ENCODE peak calls at places on chromosome 9, in six cellular contexts. E is adrenal gland, S is heart left ventricle, F is DND-41, Q is psoas muscle, V is astrocyte. A is an unnamed sample.

GRCh38 chr9:14993061-14993800 is 83.0 kb upstream of the FREM1 start:
- DNase-seq in Q (peak), E (peak), S (peak), F (peak), V (peak), A (peak)

GRCh38 chr9:4375424-4376195 is 75.7 kb upstream of the GLIS3 start:
- DNase-seq in E (no peak), V (peak), S (no peak), F (no peak), Q (no peak), A (no peak)

GRCh38 chr9:37974506-37975173 is 70.7 kb upstream of the SLC25A51 start:
- DNase-seq in Q (no peak), V (peak), E (no peak), F (no peak), S (no peak), A (no peak)

GRCh38 chr9:12882430-12882829 is 107.6 kb downstream of the LURAP1L start:
- DNase-seq in E (no peak), F (no peak), S (no peak), Q (no peak), V (peak), A (no peak)

GRCh38 chr9:112338561-112338960 is 5.1 kb upstream of the PTBP3 start:
- DNase-seq in Q (no peak), E (peak), S (no peak), F (no peak), V (peak), A (no peak)

GRCh38 chr9:128470560-128470959 is 14.8 kb downstream of the ODF2 start:
- DNase-seq in E (peak), F (peak), Q (no peak), V (peak), S (no peak), A (no peak)

GRCh38 chr9:114759512-114759911 is 46.3 kb downstream of the TNFSF15 start:
- DNase-seq in V (no peak), S (no peak), F (no peak), Q (no peak), E (no peak), A (no peak)

GRCh38 chr9:127754099-127754760 is 19.1 kb upstream of the TOR2A start:
- DNase-seq in F (no peak), V (no peak), E (no peak), S (no peak), Q (no peak), A (no peak)

GRCh38 chr9:77521091-77521490 is 127.0 kb downstream of the GNA14 start:
- DNase-seq in E (no peak), S (peak), V (no peak), Q (no peak), F (no peak), A (no peak)

GRCh38 chr9:92176068-92176799 is 61.0 kb upstream of the SPTLC1 start:
- DNase-seq in V (no peak), S (no peak), F (no peak), E (no peak), Q (no peak), A (no peak)

GRCh38 chr9:34659592-34660253 is 2.7 kb downstream of the CCL27 start:
- DNase-seq in F (no peak), S (no peak), V (no peak), E (no peak), Q (no peak), A (no peak)

GRCh38 chr9:128494108-128494742 is 10.3 kb upstream of the GLE1 start:
- DNase-seq in E (peak), V (no peak), F (no peak), S (peak), Q (peak), A (peak)

GRCh38 chr9:94097788-94098413 is 13.6 kb downstream of the PTPDC1 start:
- DNase-seq in V (peak), F (no peak), S (no peak), Q (no peak), E (no peak), A (no peak)

GRCh38 chr9:98280574-98280973 is 25.1 kb upstream of the TBC1D2 start:
- DNase-seq in E (no peak), Q (no peak), S (no peak), V (no peak), F (no peak), A (no peak)

GRCh38 chr9:114098660-114099522 is at the start of gene KIF12:
- DNase-seq in E (no peak), V (no peak), S (no peak), F (no peak), Q (no peak), A (peak)

GRCh38 chr9:15576350-15577050 is 23.7 kb downstream of the CCDC171 start:
- DNase-seq in S (no peak), F (no peak), E (no peak), V (no peak), Q (no peak), A (no peak)

GRCh38 chr9:114172981-114173833 is 17.9 kb downstream of the COL27A1 start:
- DNase-seq in V (peak), S (peak), F (no peak), Q (no peak), E (peak), A (no peak)

GRCh38 chr9:32992596-32993238 is 8.7 kb downstream of the APTX start:
- DNase-seq in F (no peak), E (no peak), Q (no peak), V (no peak), S (no peak), A (no peak)
- H3K4me3 ChIP-seq in F (no peak), E (no peak), Q (no peak), V (no peak), S (no peak), A (no peak)

GRCh38 chr9:70125621-70126020 is 82.0 kb downstream of the MAMDC2 start:
- DNase-seq in Q (no peak), F (no peak), V (no peak), S (no peak), E (no peak), A (no peak)
- H3K27ac ChIP-seq in Q (no peak), F (no peak), V (no peak), S (no peak), E (peak), A (peak)

DNA sequence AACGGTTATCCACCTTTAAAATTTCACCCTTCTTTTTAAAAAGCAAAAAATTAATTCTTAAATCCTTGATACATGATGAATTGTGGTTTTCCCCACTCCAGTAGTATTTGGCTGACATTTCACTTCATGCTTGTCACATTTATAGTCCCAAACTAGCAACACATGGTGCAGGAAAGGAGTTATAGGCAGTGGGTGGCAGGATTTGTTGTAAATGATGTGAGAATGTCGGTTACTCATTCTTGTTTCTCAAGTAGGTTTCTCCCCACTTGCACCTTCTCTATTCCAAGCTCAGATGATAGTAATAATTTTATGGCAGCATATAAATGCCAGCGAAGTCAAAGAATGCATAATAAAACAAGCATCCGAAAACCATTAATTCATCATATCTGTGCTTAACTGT is 88.3 kb upstream of the ADAMTSL1 start:
- DNase-seq in S (no peak), Q (no peak), F (no peak), V (peak), E (no peak), A (no peak)
- H3K4me3 ChIP-seq in S (no peak), Q (no peak), F (no peak), V (no peak), E (no peak), A (no peak)

GRCh38 chr9:88792502-88792901 is 198.8 kb upstream of the S1PR3 start:
- DNase-seq in V (no peak), S (no peak), F (no peak), Q (no peak), E (no peak), A (no peak)

GRCh38 chr9:88786291-88787054 is 204.8 kb upstream of the S1PR3 start:
- DNase-seq in F (no peak), V (peak), Q (no peak), E (peak), S (no peak), A (no peak)

GRCh38 chr9:88791105-88791805 is 200.0 kb upstream of the S1PR3 start:
- DNase-seq in F (peak), Q (no peak), S (no peak), E (peak), V (peak), A (no peak)

GRCh38 chr9:88794100-88794499 is 197.2 kb upstream of the S1PR3 start:
- DNase-seq in Q (no peak), V (no peak), S (no peak), F (no peak), E (no peak), A (no peak)

DNA sequence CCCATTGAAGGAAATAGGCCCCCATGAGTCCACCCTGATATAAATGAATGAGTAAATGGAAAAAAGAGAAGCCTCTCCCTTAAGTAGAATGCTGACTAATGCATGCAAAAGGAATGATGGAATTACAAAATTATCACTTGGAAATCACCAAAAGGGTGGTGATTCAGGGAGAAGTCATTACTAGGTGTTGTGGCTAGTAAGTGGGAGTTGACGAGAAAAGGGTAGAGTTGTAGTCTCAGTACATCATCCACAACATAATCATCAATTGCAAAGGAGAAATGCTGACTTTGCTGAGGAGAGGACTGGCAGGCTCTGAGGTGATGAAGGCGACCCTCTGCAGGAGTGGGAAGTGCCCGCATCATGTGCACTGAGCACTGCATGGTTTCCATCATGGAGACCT is 201.5 kb upstream of the S1PR3 start:
- DNase-seq in E (no peak), V (peak), S (no peak), Q (no peak), F (no peak), A (no peak)
- H3K27ac ChIP-seq in E (no peak), V (peak), S (no peak), Q (no peak), F (no peak), A (no peak)

DNA sequence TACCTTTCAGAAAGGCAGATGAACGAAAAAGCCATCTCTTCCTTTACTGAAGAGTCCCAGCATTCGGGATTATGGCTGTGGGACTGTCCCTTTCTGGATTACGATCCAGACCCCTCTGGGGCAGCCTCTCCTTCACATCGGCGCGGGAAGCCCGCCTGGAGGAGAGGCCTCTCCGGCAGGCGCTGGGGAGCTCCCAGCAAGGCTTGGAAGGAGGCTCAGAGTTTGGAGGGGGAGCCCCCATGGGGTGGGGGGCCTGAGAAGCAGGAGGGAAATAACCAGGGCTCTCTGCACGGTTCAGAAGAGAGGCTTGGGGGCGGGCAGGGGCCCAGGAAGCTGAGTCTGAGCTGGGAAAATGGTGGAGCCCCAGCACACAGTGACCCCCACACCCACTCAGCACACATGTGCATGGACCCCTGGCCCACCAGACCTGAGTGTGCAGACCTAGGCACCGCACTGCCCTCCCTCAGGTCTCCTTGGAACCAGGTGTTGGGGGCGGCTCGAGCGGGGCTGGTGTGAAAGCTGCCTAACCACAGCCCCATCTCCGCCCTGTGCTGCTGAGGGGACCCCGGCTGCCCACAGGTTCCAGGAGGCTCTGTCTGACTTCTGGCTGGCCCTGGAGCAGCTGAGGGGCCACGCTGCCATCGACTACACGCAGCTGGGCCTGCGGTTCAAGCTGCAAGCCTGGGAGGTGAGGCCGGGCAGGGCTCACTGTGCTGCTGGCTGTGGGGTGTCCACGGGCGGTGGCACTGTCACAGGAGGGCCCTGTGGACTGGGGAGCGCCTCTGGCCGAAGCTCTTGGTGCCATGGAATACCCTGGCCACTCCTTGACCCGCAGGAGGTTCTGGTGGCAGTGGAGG is 4.5 kb downstream of the NOXA1 start:
- DNase-seq in F (no peak), Q (peak), V (no peak), E (no peak), S (no peak), A (no peak)
- H3K4me3 ChIP-seq in F (no peak), Q (no peak), V (no peak), E (no peak), S (no peak), A (no peak)

DNA sequence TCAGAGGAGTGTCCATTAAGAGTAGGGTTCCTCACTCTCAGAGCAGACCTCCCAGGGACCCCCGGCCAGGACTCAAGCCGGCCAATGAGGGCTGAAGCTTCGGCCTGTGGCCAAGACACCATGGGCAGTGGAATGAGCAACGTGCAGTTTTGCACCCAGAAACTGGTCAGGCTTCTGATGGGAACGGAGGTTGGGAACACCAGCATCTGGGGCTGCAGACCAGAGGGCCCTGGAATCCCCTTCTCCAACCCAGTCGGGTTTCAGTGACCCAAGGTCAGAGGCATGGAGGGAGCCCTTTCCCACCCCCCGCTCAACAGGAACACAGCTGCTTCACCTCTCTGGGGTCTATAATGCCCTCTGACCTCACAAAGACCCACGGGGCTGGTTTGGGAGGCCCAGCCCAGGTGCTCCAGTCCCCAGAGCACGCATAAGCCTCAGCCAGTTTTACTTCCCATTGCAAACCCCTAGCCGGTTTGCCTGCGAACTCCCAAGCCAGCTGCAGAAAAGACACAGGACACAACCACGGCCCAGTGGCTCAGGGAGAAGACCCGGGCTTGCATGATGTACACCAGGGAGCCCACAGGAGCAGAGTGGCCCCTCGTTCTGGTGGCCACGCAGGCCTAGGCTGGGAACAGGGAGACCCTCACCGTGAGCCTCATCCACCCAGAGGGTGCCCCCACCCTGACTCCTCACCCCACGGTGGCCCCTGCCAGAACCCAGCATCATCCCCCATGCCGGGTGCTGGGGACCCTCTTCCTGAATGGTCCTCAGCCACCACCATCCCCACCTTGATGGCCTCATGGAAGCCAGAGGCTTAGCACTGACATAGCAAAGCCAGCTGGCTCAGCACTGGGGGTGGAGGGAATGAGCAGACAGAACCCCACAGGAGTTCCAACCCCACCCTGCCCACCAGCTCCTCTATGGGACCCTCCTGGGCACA is 30.6 kb downstream of the VAV2 start:
- DNase-seq in V (no peak), E (no peak), S (no peak), F (no peak), Q (no peak), A (no peak)
- H3K27ac ChIP-seq in V (no peak), E (peak), S (no peak), F (no peak), Q (no peak), A (no peak)

DNA sequence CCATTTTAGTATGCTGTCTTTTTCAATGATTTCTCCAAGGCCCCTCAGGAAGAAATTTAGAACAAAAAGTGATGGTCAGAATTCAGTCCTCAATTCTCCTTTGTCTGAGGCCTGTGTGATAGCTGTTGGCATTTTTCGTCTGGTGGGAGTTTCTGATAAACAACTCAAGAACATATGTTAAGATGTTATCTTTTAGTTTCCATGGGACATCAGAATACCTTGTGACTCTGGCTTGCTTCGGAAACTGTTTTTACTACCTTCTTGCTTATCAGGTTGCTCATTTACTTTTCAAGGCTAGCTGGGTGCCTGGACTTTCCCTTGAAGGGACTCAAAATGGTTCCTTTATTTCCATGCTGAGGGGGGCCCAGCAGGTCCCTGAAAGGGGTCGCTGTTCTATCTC is 97.2 kb downstream of the INVS start:
- DNase-seq in S (no peak), Q (no peak), E (no peak), V (no peak), F (no peak), A (no peak)
- H3K4me3 ChIP-seq in S (no peak), Q (no peak), E (no peak), V (no peak), F (no peak), A (no peak)